ENCODE peak calls at places on chromosome 16, in seven cellular contexts. D, M, X, Y, V, O and C are unnamed samples. For H3K4me1, the result is how much of the 10 kb centered on the place peaks cover.

GRCh38 chr16:10180771-10181163 is 1.5 kb downstream of the GRIN2A start:
- DNase-seq in D (no peak), M (peak), X (no peak), Y (peak), V (peak), O (peak), C (peak)

GRCh38 chr16:13186813-13187212 is 285.4 kb downstream of the SHISA9 start:
- DNase-seq in D (no peak), M (no peak), X (no peak), Y (no peak), V (peak), O (no peak), C (no peak)

GRCh38 chr16:56824335-56824734 is 40.7 kb upstream of the SLC12A3 start:
- DNase-seq in D (peak), M (no peak), X (no peak), Y (no peak), V (peak), O (no peak), C (peak)

GRCh38 chr16:51762081-51762995 is 611.3 kb upstream of the SALL1 start:
- DNase-seq in D (peak), M (peak), X (no peak), Y (peak), V (peak), O (peak), C (peak)

GRCh38 chr16:25198021-25198420 is 18.7 kb upstream of the AQP8 start:
- DNase-seq in D (no peak), M (no peak), X (peak), Y (no peak), V (peak), O (no peak), C (no peak)

GRCh38 chr16:31077592-31078199 is 3.5 kb downstream of the ZNF646 start:
- DNase-seq in D (no peak), M (no peak), X (no peak), Y (no peak), V (no peak), O (no peak), C (no peak)

GRCh38 chr16:2472488-2472864 is 1.4 kb downstream of the NTN3 start:
- DNase-seq in D (no peak), M (no peak), X (no peak), Y (no peak), V (no peak), O (no peak), C (no peak)

GRCh38 chr16:23575834-23576233 is 18.3 kb downstream of the UBFD1 start:
- DNase-seq in D (no peak), M (no peak), X (no peak), Y (no peak), V (no peak), O (no peak), C (no peak)

GRCh38 chr16:79505344-79505743 is 95.2 kb downstream of the MAF start:
- DNase-seq in D (no peak), M (no peak), X (no peak), Y (no peak), V (no peak), O (no peak), C (no peak)

GRCh38 chr16:1510941-1511351 is 17.8 kb downstream of the TELO2 start:
- DNase-seq in D (no peak), M (no peak), X (no peak), Y (no peak), V (no peak), O (no peak), C (no peak)

GRCh38 chr16:15856901-15857778 is at the start of gene MYH11:
- DNase-seq in D (no peak), M (no peak), X (no peak), Y (no peak), V (no peak), O (no peak), C (no peak)

GRCh38 chr16:11740567-11740966 is 2.1 kb downstream of the TXNDC11 start:
- DNase-seq in D (no peak), M (no peak), X (no peak), Y (no peak), V (no peak), O (no peak), C (no peak)

GRCh38 chr16:54594646-54595381 is 308.2 kb upstream of the IRX3 start:
- DNase-seq in D (no peak), M (no peak), X (no peak), Y (no peak), V (no peak), O (no peak), C (no peak)

GRCh38 chr16:1364510-1364909 is 12.8 kb downstream of the GNPTG start:
- DNase-seq in D (no peak), M (no peak), X (no peak), Y (no peak), V (no peak), O (no peak), C (no peak)

GRCh38 chr16:14325921-14326401 is 254.8 kb downstream of the MRTFB start:
- DNase-seq in D (peak), M (peak), X (no peak), Y (no peak), V (no peak), O (no peak), C (no peak)

GRCh38 chr16:10938844-10939648 is 3.2 kb downstream of the DEXI start:
- DNase-seq in D (no peak), M (no peak), X (no peak), Y (no peak), V (no peak), O (no peak), C (peak)

GRCh38 chr16:48082516-48082915 is 73.3 kb downstream of the ABCC12 start:
- DNase-seq in D (no peak), M (peak), X (no peak), Y (no peak), V (no peak), O (no peak), C (no peak)

GRCh38 chr16:64012166-64012565 is 1109.7 kb downstream of the CDH11 start:
- DNase-seq in D (no peak), M (peak), X (no peak), Y (no peak), V (no peak), O (no peak), C (no peak)

DNA sequence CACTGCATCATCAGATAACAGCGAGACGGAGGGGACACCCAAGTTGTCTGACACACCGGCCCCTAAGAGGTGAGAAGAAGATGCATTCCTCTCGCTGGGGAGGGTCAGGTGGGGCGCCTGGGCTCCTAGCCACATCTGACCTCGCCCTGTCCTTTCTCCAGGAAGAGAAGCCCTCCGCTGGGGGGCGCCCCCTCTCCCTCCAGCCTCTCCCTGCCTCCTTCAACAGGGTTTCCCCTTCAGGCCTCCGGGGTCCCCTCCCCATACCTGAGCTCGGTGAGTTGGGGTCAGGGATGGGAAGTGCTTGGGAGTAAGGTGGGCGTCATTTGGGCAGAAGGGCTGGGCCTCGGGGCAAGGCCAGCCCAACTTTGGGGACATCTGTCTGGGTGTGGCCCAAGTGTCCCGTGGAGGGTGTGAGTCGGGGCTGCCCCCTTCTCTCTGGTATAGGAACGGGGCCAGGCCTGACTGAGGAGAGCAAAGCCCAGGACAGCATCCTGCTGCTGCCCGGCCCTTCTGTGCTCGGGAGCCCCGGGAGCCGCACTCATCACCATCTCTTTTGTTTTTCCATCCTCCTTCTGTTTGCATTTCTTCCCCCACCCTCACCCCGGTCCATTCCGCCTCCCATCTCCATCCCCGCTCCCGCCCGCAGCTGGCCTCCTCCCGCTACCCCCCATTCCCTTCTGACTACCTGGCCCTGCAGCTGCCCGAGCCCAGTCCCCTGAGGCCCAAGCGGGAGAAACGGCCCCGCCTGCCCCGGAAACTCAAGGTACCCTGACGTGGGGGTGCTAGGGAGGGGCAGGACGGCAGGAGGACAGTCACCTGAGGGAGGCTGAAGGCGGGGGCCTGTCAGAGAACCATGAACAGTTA is 5.0 kb downstream of the INO80E start:
- DNase-seq in D (no peak), M (no peak), X (no peak), Y (no peak), V (no peak), O (peak), C (no peak)
- TF ChIP-seq CTCF in D (no peak), M (no peak), X (no peak), Y (no peak), V (no peak), O (no peak), C (no peak)

DNA sequence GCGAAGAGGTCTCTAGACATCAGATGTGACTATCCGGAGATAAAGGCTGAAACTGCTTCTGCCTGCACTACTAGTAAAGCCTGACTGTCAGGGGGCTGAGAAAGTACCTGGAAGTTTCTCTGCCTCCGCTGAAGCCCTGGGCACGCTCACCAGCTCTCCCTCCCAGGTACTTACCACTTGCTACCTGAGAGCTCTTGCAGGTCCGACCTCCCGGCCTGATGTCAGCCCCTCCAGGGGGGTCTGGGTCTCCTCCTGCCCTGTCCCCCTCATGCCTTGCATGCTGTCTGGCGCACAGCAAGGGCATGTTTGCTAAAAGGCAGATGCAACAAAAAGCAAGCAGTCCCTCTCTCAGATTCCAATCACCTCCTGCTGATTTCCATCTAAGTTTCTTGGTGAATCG is 17.4 kb downstream of the ZDHHC7 start:
- DNase-seq in D (no peak), M (no peak), X (no peak), Y (no peak), V (no peak), O (peak), C (no peak)
- H3K4me1 ChIP-seq in D (under half), M (under half), X (under half), Y (under half), V (half or more), O (under half), C (under half)

DNA sequence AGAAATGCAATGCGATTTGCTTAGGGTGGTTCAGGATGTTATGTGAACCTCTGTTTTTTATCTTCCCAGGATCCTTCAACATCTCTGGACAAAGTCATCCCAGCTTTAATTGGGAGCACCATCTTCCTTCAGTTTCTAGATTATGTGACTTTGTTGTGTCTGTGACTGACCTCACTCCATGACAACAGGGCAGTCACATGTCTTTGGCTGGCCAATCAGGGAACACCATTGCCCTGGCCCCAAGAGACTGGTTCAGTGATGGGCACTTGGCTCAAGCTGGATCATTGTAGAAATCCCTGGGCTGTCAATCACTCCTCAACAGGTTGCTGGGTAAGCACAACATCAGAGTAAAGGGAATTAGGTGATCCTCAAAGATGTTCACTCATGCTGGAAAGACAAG is 499.7 kb downstream of the XYLT1 start:
- DNase-seq in D (no peak), M (no peak), X (no peak), Y (no peak), V (no peak), O (no peak), C (no peak)
- H3K4me3 ChIP-seq in D (no peak), M (no peak), X (no peak), Y (no peak), V (no peak), O (no peak), C (no peak)

GRCh38 chr16:75482434-75483205 is 12.6 kb downstream of the CHST6 start:
- DNase-seq in D (no peak), M (no peak), X (no peak), Y (no peak), V (no peak), O (no peak), C (peak)
- TF ChIP-seq CTCF in D (no peak), M (no peak), X (no peak), Y (no peak), V (no peak), O (no peak), C (no peak)